ENCODE peak calls at places on chromosomes 11 and 22, in ten cellular contexts. C, H, W, D, I, O, F, Z, P and Y are unnamed samples. For H3K4me1, the result is how much of the 10 kb centered on the place peaks cover.

GRCh38 chr11:104570088-104570701 is 328.1 kb downstream of the CASP12 start:
- DNase-seq in C (no peak), H (no peak), W (peak), D (no peak), I (no peak), O (peak), F (no peak), Z (no peak), P (no peak), Y (peak)

GRCh38 chr11:27395556-27396258 is 32.7 kb upstream of the CCDC34 start:
- DNase-seq in C (peak), H (peak), W (peak), D (peak), I (no peak), O (no peak), F (no peak), Z (peak), P (no peak), Y (peak)

GRCh38 chr22:33361581-33361980 is 303.4 kb upstream of the SYN3 start:
- DNase-seq in C (peak), H (no peak), W (peak), D (no peak), I (no peak), O (no peak), F (no peak), Z (peak), P (no peak), Y (no peak)

GRCh38 chr22:36423461-36424404 is 36.0 kb upstream of the MYH9 start:
- DNase-seq in C (peak), H (no peak), W (no peak), D (peak), I (no peak), O (no peak), F (no peak), Z (peak), P (no peak), Y (no peak)

GRCh38 chr11:44633641-44634040 is 68.2 kb downstream of the CD82 start:
- DNase-seq in C (no peak), H (no peak), W (no peak), D (no peak), I (no peak), O (no peak), F (no peak), Z (no peak), P (no peak), Y (peak)

GRCh38 chr11:121929581-121929980 is 186.4 kb downstream of the BLID start:
- DNase-seq in C (peak), H (peak), W (no peak), D (peak), I (no peak), O (peak), F (no peak), Z (peak), P (peak), Y (peak)

GRCh38 chr11:102390667-102391449 is 43.8 kb downstream of the BIRC2 start:
- DNase-seq in C (peak), H (peak), W (peak), D (peak), I (peak), O (peak), F (no peak), Z (peak), P (peak), Y (peak)

GRCh38 chr22:33811686-33812085 is 108.6 kb downstream of the LARGE1 start:
- DNase-seq in C (peak), H (peak), W (no peak), D (peak), I (no peak), O (no peak), F (no peak), Z (peak), P (no peak), Y (peak)

GRCh38 chr11:64864473-64865285 is 13.7 kb downstream of the EHD1 start:
- DNase-seq in C (peak), H (peak), W (peak), D (peak), I (no peak), O (peak), F (no peak), Z (peak), P (no peak), Y (peak)

GRCh38 chr11:2533642-2534115 is 88.9 kb downstream of the KCNQ1 start:
- DNase-seq in C (peak), H (peak), W (peak), D (peak), I (peak), O (peak), F (no peak), Z (peak), P (peak), Y (peak)

GRCh38 chr11:30008946-30009525 is 7.8 kb downstream of the KCNA4 start:
- DNase-seq in C (no peak), H (no peak), W (no peak), D (no peak), I (no peak), O (no peak), F (no peak), Z (no peak), P (no peak), Y (no peak)

GRCh38 chr11:12784445-12784844 is 110.2 kb downstream of the TEAD1 start:
- DNase-seq in C (peak), H (no peak), W (no peak), D (no peak), I (no peak), O (no peak), F (no peak), Z (no peak), P (no peak), Y (no peak)

GRCh38 chr22:24807284-24807950 is 1.4 kb downstream of the SGSM1 start:
- DNase-seq in C (no peak), H (peak), W (no peak), D (peak), I (no peak), O (no peak), F (no peak), Z (peak), P (no peak), Y (no peak)

GRCh38 chr11:68583047-68583446 is 101.3 kb upstream of the GAL start:
- DNase-seq in C (peak), H (no peak), W (peak), D (peak), I (no peak), O (peak), F (no peak), Z (peak), P (no peak), Y (peak)

GRCh38 chr11:115141221-115141620 is 363.0 kb downstream of the CADM1 start:
- DNase-seq in C (no peak), H (no peak), W (no peak), D (no peak), I (no peak), O (no peak), F (no peak), Z (no peak), P (no peak), Y (no peak)

GRCh38 chr11:19742595-19743292 is 30.1 kb downstream of the NAV2 start:
- DNase-seq in C (peak), H (peak), W (peak), D (peak), I (peak), O (peak), F (no peak), Z (peak), P (peak), Y (peak)

GRCh38 chr11:93131709-93132108 is 66.1 kb downstream of the SLC36A4 start:
- DNase-seq in C (no peak), H (peak), W (no peak), D (no peak), I (no peak), O (peak), F (no peak), Z (no peak), P (no peak), Y (no peak)

GRCh38 chr22:43423046-43423445 is 11.2 kb downstream of the MPPED1 start:
- DNase-seq in C (no peak), H (no peak), W (no peak), D (no peak), I (no peak), O (no peak), F (no peak), Z (no peak), P (no peak), Y (no peak)

GRCh38 chr22:48918585-48919186 is 909.0 kb downstream of the BRD1 start:
- DNase-seq in C (no peak), H (peak), W (no peak), D (no peak), I (no peak), O (no peak), F (no peak), Z (no peak), P (no peak), Y (no peak)

GRCh38 chr11:452916-453527 is 2.9 kb downstream of the PTDSS2 start:
- DNase-seq in C (no peak), H (no peak), W (no peak), D (no peak), I (no peak), O (no peak), F (no peak), Z (no peak), P (no peak), Y (no peak)

GRCh38 chr11:12640926-12641849 is 33.0 kb upstream of the TEAD1 start:
- DNase-seq in C (no peak), H (no peak), W (no peak), D (no peak), I (no peak), O (no peak), F (no peak), Z (peak), P (no peak), Y (no peak)

GRCh38 chr22:44254811-44255210 is 57.9 kb downstream of the SHISAL1 start:
- DNase-seq in C (no peak), H (no peak), W (no peak), D (no peak), I (no peak), O (no peak), F (no peak), Z (no peak), P (no peak), Y (no peak)

GRCh38 chr11:721347-721912 is 15.4 kb downstream of the EPS8L2 start:
- DNase-seq in C (no peak), H (peak), W (no peak), D (no peak), I (no peak), O (no peak), F (no peak), Z (no peak), P (no peak), Y (no peak)

GRCh38 chr11:45590743-45591142 is 74.7 kb downstream of the CHST1 start:
- DNase-seq in C (no peak), H (no peak), W (no peak), D (no peak), I (no peak), O (no peak), F (no peak), Z (no peak), P (no peak), Y (no peak)

GRCh38 chr22:22092974-22093373 is 110.4 kb upstream of the TOP3B start:
- DNase-seq in C (no peak), H (no peak), W (no peak), D (no peak), I (no peak), O (no peak), F (no peak), Z (no peak), P (no peak), Y (no peak)
- H3K4me1 ChIP-seq in C (under half), H (under half), W (under half), D (under half), I (under half), O (under half), F (under half), Z (under half), P (under half), Y (under half)

GRCh38 chr11:124474079-124474478 is 28.6 kb upstream of the OR8B8 start:
- DNase-seq in C (no peak), H (no peak), W (no peak), D (no peak), I (no peak), O (no peak), F (no peak), Z (no peak), P (no peak), Y (no peak)

GRCh38 chr11:124473476-124473875 is 28.0 kb upstream of the OR8B8 start:
- DNase-seq in C (no peak), H (no peak), W (no peak), D (no peak), I (no peak), O (no peak), F (no peak), Z (no peak), P (no peak), Y (no peak)

GRCh38 chr11:124474779-124475178 is 29.3 kb upstream of the OR8B8 start:
- DNase-seq in C (no peak), H (no peak), W (no peak), D (no peak), I (no peak), O (no peak), F (no peak), Z (no peak), P (no peak), Y (no peak)

GRCh38 chr11:124467376-124468061 is 22.0 kb upstream of the OR8B8 start:
- DNase-seq in C (peak), H (no peak), W (no peak), D (peak), I (no peak), O (no peak), F (no peak), Z (no peak), P (no peak), Y (no peak)

GRCh38 chr11:124470516-124471231 is 25.2 kb upstream of the OR8B8 start:
- DNase-seq in C (no peak), H (no peak), W (no peak), D (no peak), I (no peak), O (peak), F (no peak), Z (no peak), P (no peak), Y (no peak)
- H3K4me3 ChIP-seq in C (no peak), H (no peak), W (no peak), D (no peak), I (no peak), O (no peak), F (no peak), Z (no peak), P (no peak), Y (no peak)

DNA sequence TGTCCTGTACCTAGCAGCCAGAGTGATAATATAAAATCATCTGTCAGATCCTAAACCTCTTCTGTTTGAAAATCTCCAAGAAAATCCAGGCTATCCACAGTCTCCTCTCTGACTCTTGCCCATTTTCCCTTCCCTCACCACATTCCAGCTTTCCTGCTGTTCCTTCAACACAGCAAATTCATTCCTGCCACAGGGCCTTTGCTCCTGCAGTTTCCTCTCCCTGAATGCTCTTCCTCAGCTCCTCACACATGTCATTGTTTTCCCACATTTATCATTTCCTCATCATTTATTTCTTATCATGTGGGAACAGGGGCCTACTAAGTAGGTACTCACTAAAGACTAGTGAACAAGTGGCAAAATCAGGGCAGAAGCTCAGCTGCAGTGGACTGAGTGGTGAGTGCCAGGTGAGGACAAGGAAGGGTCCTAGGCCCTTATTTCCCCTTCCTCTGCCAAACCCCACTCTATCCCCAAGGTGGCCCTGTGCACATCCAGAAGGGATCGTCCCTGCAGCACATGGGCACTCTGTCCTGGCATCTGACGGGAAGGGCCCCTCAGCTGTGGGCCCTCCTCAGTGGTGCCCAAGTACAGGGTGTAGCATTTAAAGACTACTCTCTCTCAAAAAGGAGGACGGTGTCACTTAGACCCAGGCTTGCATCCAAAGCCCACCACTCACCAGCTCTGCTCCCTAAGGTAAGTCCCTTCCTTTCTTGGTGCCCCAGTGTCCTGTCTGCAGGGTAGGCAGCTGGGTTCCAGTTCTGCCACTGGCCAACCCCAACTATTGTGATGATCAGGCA is 2.0 kb downstream of the LRRC32 start:
- DNase-seq in C (no peak), H (no peak), W (no peak), D (no peak), I (no peak), O (peak), F (no peak), Z (no peak), P (no peak), Y (no peak)
- H3K9ac ChIP-seq in C (no peak), H (no peak), W (no peak), D (peak), I (no peak), O (no peak), F (no peak), Z (peak), P (no peak), Y (peak)

DNA sequence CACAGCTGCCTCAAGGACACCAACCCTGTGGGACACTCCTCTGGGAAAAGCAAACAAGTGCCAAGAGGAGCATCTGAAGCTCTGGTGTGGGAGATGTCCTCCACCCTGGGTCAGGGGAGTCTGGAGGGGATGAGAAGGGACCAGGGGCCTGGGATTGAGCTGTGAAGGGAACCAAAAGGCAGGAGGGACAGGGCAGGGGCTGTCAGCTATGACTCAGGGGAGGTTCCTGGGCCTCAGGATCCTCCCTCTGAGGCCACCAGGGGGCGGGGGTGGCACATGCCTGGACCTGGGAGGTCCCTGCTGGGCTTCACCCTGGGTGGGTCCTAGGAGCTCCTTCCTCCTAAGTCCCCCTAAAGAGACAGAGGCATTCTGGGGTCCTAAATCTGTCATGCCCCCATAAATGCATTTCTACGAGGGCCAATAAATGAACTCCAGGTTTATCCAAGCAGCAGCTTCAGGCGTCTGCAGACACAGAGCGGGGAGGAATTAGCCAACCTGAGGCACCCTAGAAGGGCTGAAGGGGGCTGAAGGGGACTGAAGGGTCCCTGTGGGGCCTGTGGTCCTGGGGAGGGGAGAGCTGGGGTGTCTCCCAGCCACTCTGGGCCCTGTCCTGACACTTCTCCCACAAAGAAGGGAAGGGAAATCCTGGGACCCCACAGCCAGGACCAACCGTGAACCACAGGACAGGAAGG is 31.9 kb upstream of the IGLL5 start:
- DNase-seq in C (no peak), H (peak), W (no peak), D (no peak), I (no peak), O (no peak), F (no peak), Z (no peak), P (no peak), Y (peak)
- H3K4me1 ChIP-seq in C (under half), H (under half), W (under half), D (under half), I (under half), O (under half), F (under half), Z (under half), P (under half), Y (under half)

GRCh38 chr11:129365816-129366215 is 9.8 kb upstream of the BARX2 start:
- DNase-seq in C (no peak), H (no peak), W (peak), D (no peak), I (peak), O (no peak), F (no peak), Z (no peak), P (no peak), Y (no peak)
- H3K4me3 ChIP-seq in C (no peak), H (no peak), W (no peak), D (no peak), I (no peak), O (no peak), F (no peak), Z (no peak), P (no peak), Y (no peak)

GRCh38 chr22:39149915-39150847 is 2.3 kb downstream of the CBX7 start:
- DNase-seq in C (no peak), H (peak), W (no peak), D (no peak), I (no peak), O (no peak), F (no peak), Z (no peak), P (no peak), Y (no peak)
- H3K9ac ChIP-seq in C (no peak), H (no peak), W (no peak), D (no peak), I (no peak), O (no peak), F (peak), Z (no peak), P (no peak), Y (no peak)

GRCh38 chr11:62788991-62789390 is 1.8 kb downstream of the TMEM179B start:
- DNase-seq in C (no peak), H (no peak), W (no peak), D (no peak), I (no peak), O (no peak), F (no peak), Z (no peak), P (no peak), Y (no peak)
- H3K4me1 ChIP-seq in C (under half), H (under half), W (under half), D (under half), I (under half), O (under half), F (under half), Z (under half), P (under half), Y (under half)

GRCh38 chr22:30546616-30547015 is at the start of gene SEC14L6:
- DNase-seq in C (no peak), H (no peak), W (no peak), D (no peak), I (no peak), O (no peak), F (no peak), Z (no peak), P (no peak), Y (no peak)

GRCh38 chr22:30547188-30547587 is 647 bp upstream of the SEC14L6 start:
- DNase-seq in C (no peak), H (no peak), W (no peak), D (no peak), I (no peak), O (no peak), F (no peak), Z (no peak), P (no peak), Y (no peak)

GRCh38 chr22:30539368-30539767 is 7.2 kb downstream of the SEC14L6 start:
- DNase-seq in C (no peak), H (no peak), W (no peak), D (no peak), I (no peak), O (no peak), F (no peak), Z (no peak), P (no peak), Y (no peak)

GRCh38 chr22:30541979-30542810 is 4.3 kb downstream of the SEC14L6 start:
- DNase-seq in C (no peak), H (peak), W (no peak), D (peak), I (no peak), O (no peak), F (no peak), Z (peak), P (peak), Y (peak)

DNA sequence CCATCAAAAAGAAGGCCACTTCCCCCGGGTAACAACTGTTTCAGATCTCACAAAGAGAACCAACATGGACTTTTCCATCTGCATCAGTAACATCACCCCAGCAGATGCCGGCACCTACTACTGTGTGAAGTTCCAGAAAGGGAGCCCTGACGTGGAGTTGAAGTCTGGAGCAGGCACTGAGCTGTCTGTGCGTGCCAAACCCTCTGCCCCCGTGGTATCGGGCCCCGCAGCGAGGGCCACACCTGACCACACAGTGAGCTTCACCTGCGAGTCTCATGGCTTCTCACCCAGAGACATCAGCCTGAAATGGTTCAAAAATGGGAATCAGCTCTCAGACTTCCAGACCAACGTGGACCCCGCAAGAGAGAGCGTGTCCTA is 3.7 kb downstream of the SEC14L6 start:
- DNase-seq in C (no peak), H (no peak), W (no peak), D (no peak), I (no peak), O (no peak), F (no peak), Z (no peak), P (no peak), Y (no peak)
- H3K4me3 ChIP-seq in C (no peak), H (peak), W (no peak), D (no peak), I (no peak), O (no peak), F (no peak), Z (no peak), P (peak), Y (peak)